ENCODE peak calls at places on chromosomes 3 and 15, in nine cellular contexts. K is cardiac fibroblast, B is AG04449, L is sigmoid colon, S is lung, Z is Caco-2, V is AG09309, T is foreskin fibroblast, A is HFF-Myc. X is an unnamed sample.

GRCh38 chr15:66849746-66850077 is 147.7 kb downstream of the SMAD6 start:
- DNase-seq in L (no peak), K (no peak), T (no peak), B (no peak), Z (no peak), S (no peak), V (no peak), A (no peak), X (no peak)

GRCh38 chr3:125602752-125603649 is 7.7 kb upstream of the OSBPL11 start:
- DNase-seq in B (no peak), Z (no peak), L (no peak), K (peak), A (no peak), T (no peak), V (peak), S (no peak), X (peak)

GRCh38 chr3:157127831-157128767 is 31.8 kb downstream of the CCNL1 start:
- DNase-seq in Z (peak), K (peak), L (peak), V (peak), T (peak), B (no peak), S (peak), A (no peak), X (peak)

GRCh38 chr3:40763812-40764211 is 239.1 kb downstream of the ZNF621 start:
- DNase-seq in K (no peak), L (no peak), Z (no peak), A (no peak), B (no peak), S (no peak), T (no peak), V (no peak), X (no peak)

GRCh38 chr15:31302778-31303433 is 23.7 kb upstream of the KLF13 start:
- DNase-seq in S (peak), B (no peak), T (no peak), K (no peak), L (peak), V (no peak), Z (no peak), A (no peak), X (no peak)

GRCh38 chr15:74884428-74885223 is 5.2 kb upstream of the MPI start:
- DNase-seq in L (no peak), A (no peak), K (peak), T (no peak), V (no peak), B (no peak), Z (no peak), S (no peak), X (no peak)

GRCh38 chr15:58167095-58167591 is 29.0 kb downstream of the AQP9 start:
- DNase-seq in L (no peak), A (no peak), S (no peak), B (no peak), Z (no peak), T (no peak), V (no peak), K (no peak), X (no peak)

GRCh38 chr3:124837730-124838186 is 49.4 kb downstream of the ITGB5 start:
- DNase-seq in B (no peak), Z (peak), V (no peak), T (peak), K (peak), A (no peak), S (no peak), L (peak), X (peak)

GRCh38 chr3:17672506-17672905 is 69.9 kb downstream of the TBC1D5 start:
- DNase-seq in V (no peak), K (peak), T (no peak), Z (no peak), L (no peak), B (no peak), S (no peak), A (no peak), X (peak)

GRCh38 chr3:48468329-48468731 is 21.8 kb downstream of the ATRIP start:
- DNase-seq in L (no peak), A (no peak), K (no peak), B (no peak), S (no peak), T (no peak), Z (no peak), V (no peak), X (no peak)

GRCh38 chr3:179991877-179992276 is 44.9 kb downstream of the PEX5L start:
- DNase-seq in L (no peak), V (no peak), T (no peak), S (no peak), B (no peak), K (no peak), Z (no peak), A (no peak), X (no peak)

GRCh38 chr15:62492900-62493299 is 327.8 kb upstream of the C2CD4B start:
- DNase-seq in K (no peak), A (no peak), T (no peak), S (no peak), V (no peak), Z (no peak), L (no peak), B (no peak), X (peak)

GRCh38 chr3:54215521-54215920 is 93.2 kb downstream of the CACNA2D3 start:
- DNase-seq in S (no peak), Z (no peak), A (no peak), T (no peak), B (no peak), L (no peak), K (no peak), V (no peak), X (no peak)

GRCh38 chr15:65512807-65513416 is 4.6 kb downstream of the DPP8 start:
- DNase-seq in K (peak), Z (no peak), S (no peak), L (peak), B (no peak), A (no peak), T (no peak), V (peak), X (peak)

GRCh38 chr15:39574416-39574815 is 6.5 kb upstream of the THBS1 start:
- DNase-seq in T (peak), L (no peak), B (no peak), S (no peak), K (peak), A (no peak), V (peak), Z (no peak), X (peak)

GRCh38 chr3:138945646-138946553 is 1.0 kb downstream of the FOXL2 start:
- DNase-seq in Z (peak), V (no peak), L (no peak), S (no peak), B (no peak), T (peak), A (no peak), K (no peak), X (peak)

GRCh38 chr15:65095011-65095746 is 18.6 kb downstream of the KBTBD13 start:
- DNase-seq in V (no peak), B (no peak), T (no peak), L (peak), Z (peak), K (no peak), A (no peak), S (no peak), X (no peak)

GRCh38 chr15:40937762-40938529 is 8.8 kb downstream of the DLL4 start:
- DNase-seq in V (no peak), B (no peak), S (no peak), Z (no peak), K (no peak), T (no peak), A (no peak), L (no peak), X (peak)

GRCh38 chr3:110955301-110955880 is 116.2 kb upstream of the NECTIN3 start:
- DNase-seq in V (no peak), K (peak), S (no peak), Z (no peak), B (no peak), A (no peak), L (no peak), T (peak), X (peak)

GRCh38 chr15:49094923-49095322 is 48.7 kb upstream of the SECISBP2L start:
- DNase-seq in A (no peak), Z (no peak), L (no peak), S (no peak), K (no peak), B (no peak), T (no peak), V (no peak), X (no peak)

GRCh38 chr15:69031013-69032001 is 16.8 kb downstream of the NOX5 start:
- DNase-seq in L (no peak), Z (peak), A (no peak), V (no peak), K (peak), T (no peak), B (no peak), S (peak), X (peak)
- TF ChIP-seq CTCF in L (no peak), Z (peak), A (peak), V (peak), K (peak), T (peak), B (peak), S (peak), X (peak)

DNA sequence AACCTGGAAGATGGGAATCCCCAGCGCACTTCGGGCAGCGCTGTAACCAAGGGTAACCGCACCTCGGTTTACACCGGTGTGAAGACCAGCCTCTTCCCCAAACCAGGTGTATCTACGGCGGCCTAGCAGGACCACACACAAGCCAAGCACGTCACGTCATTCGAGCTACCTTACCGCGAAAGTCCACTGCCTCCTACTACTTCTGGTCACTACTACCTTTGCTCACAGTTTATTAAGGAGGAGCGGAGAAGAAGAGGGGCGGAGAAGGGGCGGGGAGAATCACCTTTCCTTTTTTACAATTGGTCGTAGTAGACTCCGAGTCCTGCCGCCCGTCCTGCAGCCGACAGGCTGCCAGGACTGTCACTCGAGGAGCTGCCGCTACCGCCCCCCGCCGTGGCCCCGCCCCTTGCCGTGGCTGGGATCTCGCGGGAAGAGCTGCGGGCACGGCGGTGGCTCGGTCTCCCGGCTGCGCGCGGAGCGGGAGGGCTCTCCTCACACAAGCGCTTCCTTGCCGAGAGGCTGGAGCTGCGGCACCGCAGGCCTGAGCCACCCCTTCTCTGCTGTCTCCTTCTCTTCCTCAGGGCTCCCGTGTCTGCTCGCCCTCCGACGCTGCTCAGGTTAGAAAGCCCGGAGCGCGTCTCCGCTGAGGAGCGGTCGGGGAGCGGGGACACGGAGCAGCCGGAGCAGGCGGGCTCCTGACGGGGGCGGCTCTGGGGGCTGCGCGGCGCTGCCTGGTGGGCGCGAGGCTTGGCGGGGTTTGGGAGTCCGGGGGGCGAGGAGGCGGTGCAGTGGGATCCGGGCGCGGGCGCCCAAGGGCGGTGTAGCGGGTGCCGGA is at the start of gene GLCE:
- DNase-seq in V (peak), L (peak), S (peak), K (peak), B (peak), A (peak), Z (peak), T (peak), X (peak)
- H3K4me3 ChIP-seq in V (peak), L (peak), S (peak), K (peak), B (peak), A (peak), Z (peak), T (peak), X (peak)

DNA sequence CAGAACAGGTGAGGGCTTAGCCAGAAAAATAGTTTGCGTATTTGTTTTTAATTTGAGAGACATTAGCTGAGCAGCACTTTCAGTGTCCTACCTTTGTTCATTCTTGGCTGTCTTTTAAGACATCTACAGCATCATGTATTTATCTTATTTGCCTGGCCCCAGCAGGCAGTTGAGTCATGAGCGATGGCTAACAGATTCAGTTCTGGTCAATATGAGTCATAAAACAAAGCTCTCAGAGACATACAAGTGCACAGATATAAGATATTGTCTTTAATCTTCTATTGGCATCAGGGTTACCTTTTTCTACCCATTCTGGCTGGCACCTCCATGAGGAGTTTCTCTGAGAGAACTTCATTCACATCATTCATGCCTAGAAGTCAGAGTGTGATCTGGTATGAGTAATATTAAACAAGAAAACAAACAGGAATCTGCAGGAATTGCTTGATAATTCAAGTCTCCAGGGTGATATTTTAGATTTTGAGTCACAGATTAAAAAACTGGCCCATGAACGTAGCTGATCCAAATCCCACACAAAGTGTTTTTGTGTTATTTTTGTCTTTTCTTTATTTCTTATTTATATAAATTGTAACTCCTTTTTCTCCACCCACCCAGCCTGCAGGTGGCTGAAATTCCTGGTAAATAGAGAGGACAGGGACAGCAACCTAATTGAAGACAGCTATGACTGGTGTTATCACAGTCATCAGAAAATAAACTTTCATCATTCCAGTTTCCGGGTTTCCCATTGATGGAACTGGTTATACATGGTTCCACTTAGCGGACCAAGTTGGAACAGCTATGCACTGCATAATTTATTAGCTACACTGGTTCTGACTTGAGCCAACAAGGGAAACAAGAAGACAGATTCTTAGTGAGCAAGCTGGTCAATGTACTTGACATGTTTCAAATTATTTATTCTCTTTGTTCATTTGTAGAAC is 47.3 kb downstream of the PLSCR2 start:
- DNase-seq in Z (no peak), V (peak), A (no peak), K (peak), B (no peak), L (no peak), S (no peak), T (peak), X (peak)
- TF ChIP-seq CTCF in Z (no peak), V (no peak), A (no peak), K (no peak), B (no peak), L (no peak), S (no peak), T (no peak), X (no peak)

DNA sequence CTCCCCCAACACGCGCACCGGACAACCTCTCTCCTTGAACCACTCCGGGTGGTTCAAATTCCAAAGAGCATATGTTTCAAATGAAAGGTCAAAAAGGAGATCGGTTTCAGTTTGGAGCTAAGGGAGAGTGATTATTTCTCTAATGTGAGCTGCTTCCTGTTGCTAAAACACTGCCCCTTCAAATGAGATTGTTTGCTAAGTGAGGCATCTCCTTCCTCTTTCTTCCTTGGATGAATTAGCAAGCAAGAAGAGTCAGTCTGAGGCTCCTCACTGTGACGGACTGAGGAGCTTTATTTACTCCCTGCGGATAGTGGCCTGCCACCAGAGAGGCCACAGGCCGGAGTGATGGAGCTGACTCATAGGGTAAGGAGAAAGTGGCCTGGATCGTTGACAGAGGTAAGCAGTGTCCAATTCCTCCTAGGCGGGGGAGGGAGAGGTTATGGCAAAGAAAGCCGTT is 166.9 kb upstream of the ANKRD28 start:
- DNase-seq in K (peak), T (peak), L (peak), S (no peak), B (no peak), V (no peak), Z (no peak), A (peak), X (peak)
- H3K4me3 ChIP-seq in K (no peak), T (peak), L (no peak), S (no peak), B (peak), V (peak), Z (no peak), A (no peak), X (peak)

GRCh38 chr3:37907371-37907770 is 45.7 kb downstream of the CTDSPL start:
- DNase-seq in L (no peak), Z (no peak), V (no peak), A (no peak), K (no peak), S (no peak), T (no peak), B (no peak), X (no peak)

GRCh38 chr3:37906734-37907282 is 45.1 kb downstream of the CTDSPL start:
- DNase-seq in S (no peak), K (no peak), A (no peak), L (no peak), Z (no peak), B (no peak), V (no peak), T (no peak), X (no peak)

GRCh38 chr3:37910666-37911400 is 49.2 kb downstream of the CTDSPL start:
- DNase-seq in V (no peak), B (no peak), A (no peak), Z (no peak), K (no peak), L (no peak), T (no peak), S (no peak), X (no peak)

GRCh38 chr3:37907906-37908305 is 46.2 kb downstream of the CTDSPL start:
- DNase-seq in T (no peak), A (no peak), S (no peak), Z (no peak), V (no peak), L (no peak), B (no peak), K (no peak), X (no peak)

GRCh38 chr3:37909067-37909911 is 47.6 kb downstream of the CTDSPL start:
- DNase-seq in B (no peak), V (no peak), S (no peak), A (no peak), Z (no peak), L (no peak), T (no peak), K (peak), X (peak)
- TF ChIP-seq CTCF in B (no peak), V (no peak), S (no peak), A (no peak), Z (no peak), L (no peak), T (no peak), K (no peak), X (no peak)

GRCh38 chr15:27549796-27550195 is 549.3 kb downstream of the OCA2 start:
- DNase-seq in K (no peak), S (no peak), V (no peak), T (no peak), L (no peak), Z (no peak), A (no peak), B (no peak), X (no peak)

GRCh38 chr15:27550635-27551034 is 548.5 kb downstream of the OCA2 start:
- DNase-seq in S (no peak), Z (no peak), K (no peak), V (no peak), L (no peak), B (no peak), A (no peak), T (no peak), X (no peak)

GRCh38 chr15:27541581-27541980 is 557.5 kb downstream of the OCA2 start:
- DNase-seq in K (no peak), L (no peak), T (no peak), Z (no peak), A (no peak), V (no peak), B (no peak), S (no peak), X (no peak)

GRCh38 chr15:27545494-27546255 is 553.4 kb downstream of the OCA2 start:
- DNase-seq in K (no peak), L (no peak), S (no peak), V (no peak), B (no peak), Z (no peak), T (no peak), A (no peak), X (no peak)
- H3K4me3 ChIP-seq in K (no peak), L (no peak), S (no peak), V (no peak), B (no peak), Z (no peak), T (no peak), A (no peak), X (no peak)

GRCh38 chr3:127419641-127420354 is 132.0 kb upstream of the PRR20G start:
- DNase-seq in T (no peak), K (no peak), B (no peak), V (no peak), A (no peak), S (no peak), L (peak), Z (no peak), X (no peak)

GRCh38 chr3:127420355-127420655 is 132.5 kb upstream of the PRR20G start:
- DNase-seq in V (no peak), K (no peak), B (no peak), Z (no peak), S (peak), L (peak), A (no peak), T (no peak), X (no peak)

GRCh38 chr3:127421943-127422662 is 134.3 kb upstream of the PRR20G start:
- DNase-seq in Z (no peak), T (no peak), L (no peak), S (peak), A (no peak), B (no peak), V (no peak), K (no peak), X (no peak)

GRCh38 chr3:127419140-127419539 is 131.3 kb upstream of the PRR20G start:
- DNase-seq in Z (no peak), L (no peak), K (no peak), B (no peak), V (no peak), S (peak), A (no peak), T (no peak), X (no peak)

DNA sequence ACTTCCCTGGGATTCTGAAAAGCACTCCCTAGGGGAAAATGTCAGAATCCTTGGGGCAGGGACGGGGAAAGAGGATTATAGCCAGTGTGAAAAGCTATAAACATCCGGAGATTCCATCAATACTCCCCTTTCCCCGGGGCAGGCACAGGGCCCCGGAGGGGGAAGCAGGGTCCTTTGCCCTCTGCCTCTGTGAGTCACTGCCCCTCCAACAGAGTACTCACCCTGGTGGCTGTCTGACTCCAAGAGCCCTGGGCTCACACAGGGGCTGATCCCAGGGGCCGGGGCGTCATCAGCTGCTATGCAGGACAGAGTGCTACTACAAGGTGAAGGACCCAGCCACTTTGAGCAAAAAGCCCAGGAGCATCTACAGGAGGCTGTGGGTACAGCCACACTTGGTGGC is 133.0 kb upstream of the PRR20G start:
- DNase-seq in A (no peak), S (peak), B (no peak), V (no peak), Z (peak), K (no peak), L (no peak), T (no peak), X (no peak)
- TF ChIP-seq CTCF in A (no peak), S (no peak), B (no peak), V (no peak), Z (peak), K (no peak), L (no peak), T (no peak), X (no peak)

X was measured in AG10803.